ENCODE peak calls at places on chromosome 12, in five cellular contexts. R is progenitor cell of endocrine pancreas; L is AG04449; C is activated CD4-positive, CD25-positive, alpha-beta regulatory T cell; O is cardiac fibroblast. T is an unnamed sample.

GRCh38 chr12:10392394-10392930 is 2.6 kb upstream of the KLRK1 start:
- DNase-seq in O (peak; percentile 97), R (no peak), L (no peak), C (no peak), T (peak; percentile 84)

GRCh38 chr12:65655074-65655493 is 169.2 kb upstream of the HMGA2 start:
- DNase-seq in R (no peak), L (no peak), O (peak; percentile 82), C (no peak), T (peak; percentile 85)

GRCh38 chr12:171743-172705 is 41.9 kb downstream of the SLC6A12 start:
- DNase-seq in O (no peak), L (no peak), C (no peak), R (no peak), T (no peak)

GRCh38 chr12:104694711-104695110 is 238.0 kb downstream of the CHST11 start:
- DNase-seq in L (no peak), C (no peak), R (no peak), O (no peak), T (no peak)

GRCh38 chr12:132009336-132009859 is 59.7 kb downstream of the EP400 start:
- DNase-seq in O (no peak), L (no peak), C (no peak), R (no peak), T (no peak)

GRCh38 chr12:11839093-11839641 is 189.7 kb downstream of the ETV6 start:
- DNase-seq in C (no peak), L (no peak), R (no peak), O (peak; percentile 80), T (peak; percentile 93)

GRCh38 chr12:108611884-108612415 is 14.1 kb upstream of the TMEM119 start:
- DNase-seq in O (peak; percentile 84), L (peak; percentile 31), R (no peak), C (peak; percentile 38), T (peak; percentile 92)

GRCh38 chr12:17511369-17511768 is 578.6 kb downstream of the RERGL start:
- DNase-seq in R (no peak), C (no peak), O (no peak), L (no peak), T (no peak)

GRCh38 chr12:69905801-69906200 is 80.8 kb downstream of the MYRFL start:
- DNase-seq in C (no peak), L (no peak), R (no peak), O (no peak), T (no peak)

GRCh38 chr12:93741741-93742085 is 64.5 kb downstream of the CRADD start:
- DNase-seq in R (no peak), O (no peak), C (no peak), L (no peak), T (no peak)

GRCh38 chr12:5254703-5255102 is 177.2 kb upstream of the NTF3 start:
- DNase-seq in C (no peak), R (no peak), L (no peak), O (no peak), T (no peak)

GRCh38 chr12:46383654-46384450 is 11.3 kb upstream of the SLC38A2 start:
- DNase-seq in R (no peak), O (peak; percentile 97), C (peak; percentile 52), L (no peak), T (peak; percentile 87)

GRCh38 chr12:55699471-55700055 is 8.1 kb downstream of the ITGA7 start:
- DNase-seq in O (no peak), R (no peak), L (no peak), C (no peak), T (no peak)

GRCh38 chr12:125329239-125330238 is 264.3 kb downstream of the AACS start:
- DNase-seq in C (no peak), O (peak; percentile 4), L (no peak), R (no peak), T (no peak)

GRCh38 chr12:19771858-19772257 is 332.6 kb downstream of the AEBP2 start:
- DNase-seq in O (peak; percentile 76), R (no peak), C (no peak), L (peak; percentile 90), T (peak; percentile 34)

GRCh38 chr12:21837847-21838246 is 63.3 kb upstream of the KCNJ8 start:
- DNase-seq in C (no peak), L (no peak), O (no peak), R (no peak), T (no peak)

GRCh38 chr12:81245918-81246611 is 168.2 kb downstream of the ACSS3 start:
- DNase-seq in O (no peak), L (no peak), C (no peak), R (no peak), T (peak; percentile 6)

GRCh38 chr12:112165624-112166023 is 40.3 kb downstream of the TRAFD1 start:
- DNase-seq in O (no peak), C (no peak), R (no peak), L (no peak), T (no peak)

GRCh38 chr12:93778306-93778705 is 101.1 kb downstream of the CRADD start:
- DNase-seq in R (no peak), C (no peak), O (peak; percentile 90), L (no peak), T (no peak)

GRCh38 chr12:98856897-98857540 is 211.9 kb downstream of the APAF1 start:
- DNase-seq in L (no peak), C (no peak), R (no peak), O (no peak), T (peak; percentile 25)

GRCh38 chr12:83046019-83046418 is 359.3 kb downstream of the TMTC2 start:
- DNase-seq in C (no peak), O (no peak), L (no peak), R (no peak), T (no peak)

GRCh38 chr12:107826276-107826675 is 51.8 kb downstream of the ASCL4 start:
- DNase-seq in L (no peak), C (no peak), O (no peak), R (no peak), T (no peak)

GRCh38 chr12:23555808-23556207 is 393.7 kb downstream of the SOX5 start:
- DNase-seq in C (no peak), L (no peak), R (no peak), O (no peak), T (no peak)

GRCh38 chr12:51070004-51070403 is 13.4 kb downstream of the CSRNP2 start:
- DNase-seq in C (no peak), R (no peak), O (peak; percentile 70), L (no peak), T (no peak)

GRCh38 chr12:122040579-122041386 is 19.1 kb downstream of the BCL7A start:
- DNase-seq in R (no peak), L (no peak), O (no peak), C (no peak), T (no peak)

GRCh38 chr12:108214486-108214885 is 85.4 kb downstream of the WSCD2 start:
- DNase-seq in R (peak; percentile 72), L (no peak), O (peak; percentile 10), C (no peak), T (no peak)

GRCh38 chr12:8033153-8034044 is 883 bp downstream of the FOXJ2 start:
- DNase-seq in C (no peak), R (no peak), L (no peak), O (peak; percentile 37), T (peak; percentile 48)

GRCh38 chr12:67599691-67600090 is 48.9 kb upstream of the DYRK2 start:
- DNase-seq in R (no peak), O (no peak), C (no peak), L (no peak), T (no peak)

GRCh38 chr12:105706321-105706972 is 376.0 kb downstream of the C12orf75 start:
- DNase-seq in L (no peak), O (peak; percentile 68), C (no peak), R (no peak), T (peak; percentile 58)

GRCh38 chr12:110765144-110765543 is 22.5 kb upstream of the PPP1CC start:
- DNase-seq in O (no peak), L (no peak), C (no peak), R (no peak), T (no peak)

GRCh38 chr12:57552692-57553321 is 3.0 kb downstream of the KIF5A start:
- DNase-seq in C (no peak), O (peak; percentile 30), R (no peak), L (no peak), T (peak; percentile 17)

GRCh38 chr12:58801986-58802385 is 118.3 kb downstream of the LRIG3 start:
- DNase-seq in R (no peak), L (no peak), C (no peak), O (no peak), T (no peak)

GRCh38 chr12:78473136-78473535 is 391.4 kb upstream of the SYT1 start:
- DNase-seq in C (no peak), L (no peak), O (peak; percentile 61), R (no peak), T (peak; percentile 4)

GRCh38 chr12:48029811-48030650 is 25.8 kb upstream of the COL2A1 start:
- DNase-seq in L (no peak), C (no peak), R (no peak), O (no peak), T (no peak)

GRCh38 chr12:54759751-54760150 is 94.6 kb upstream of the MUCL1 start:
- DNase-seq in R (no peak), O (peak; percentile 54), L (peak; percentile 0), C (no peak), T (peak; percentile 43)

GRCh38 chr12:124938606-124939427 is 24.4 kb upstream of the UBC start:
- DNase-seq in L (no peak), O (peak; percentile 95), R (no peak), C (no peak), T (peak; percentile 48)

GRCh38 chr12:87929346-87929745 is 99.9 kb downstream of the C12orf50 start:
- DNase-seq in O (no peak), R (no peak), C (no peak), L (no peak), T (no peak)

GRCh38 chr12:29350080-29350479 is 30.9 kb downstream of the ERGIC2 start:
- DNase-seq in R (no peak), L (peak; percentile 37), C (no peak), O (peak; percentile 71), T (no peak)

T was measured in HT1080.